ENCODE peak calls at places on chromosomes 4 and X, in six cellular contexts. One of them, this sample, is unnamed.

GRCh38 chr4:98473046-98473445 is 185.4 kb downstream of the TSPAN5 start:
- DNase-seq in GM12865: no peak
- DNase-seq in NCI-H460: no peak
- DNase-seq in activated CD8-positive, alpha-beta T cell treated with anti-CD3 and anti-CD28 coated beads, Interleukin-2, amount 10 ng/mL, durations not matched to agents 7 days and 5 days: no peak
- DNase-seq in left kidney: no peak
- DNase-seq in CD4-positive, CD25-positive, alpha-beta regulatory T cell: no peak
- DNase-seq in this sample: no peak

GRCh38 chrX:8084023-8084422 is 87.0 kb downstream of the VCX2 start:
- DNase-seq in left kidney: peak
- DNase-seq in CD4-positive, CD25-positive, alpha-beta regulatory T cell: no peak
- DNase-seq in NCI-H460: no peak
- DNase-seq in GM12865: no peak
- DNase-seq in activated CD8-positive, alpha-beta T cell treated with anti-CD3 and anti-CD28 coated beads, Interleukin-2, amount 10 ng/mL, durations not matched to agents 7 days and 5 days: no peak
- DNase-seq in this sample: no peak

GRCh38 chrX:10157545-10157944 is 770 bp downstream of the CLCN4 start:
- DNase-seq in GM12865: no peak
- DNase-seq in CD4-positive, CD25-positive, alpha-beta regulatory T cell: no peak
- DNase-seq in left kidney: no peak
- DNase-seq in activated CD8-positive, alpha-beta T cell treated with anti-CD3 and anti-CD28 coated beads, Interleukin-2, amount 10 ng/mL, durations not matched to agents 7 days and 5 days: no peak
- DNase-seq in NCI-H460: peak
- DNase-seq in this sample: no peak

GRCh38 chr4:3879681-3880594 is 113.8 kb downstream of the ADRA2C start:
- DNase-seq in NCI-H460: no peak
- DNase-seq in GM12865: no peak
- DNase-seq in left kidney: no peak
- DNase-seq in CD4-positive, CD25-positive, alpha-beta regulatory T cell: peak
- DNase-seq in activated CD8-positive, alpha-beta T cell treated with anti-CD3 and anti-CD28 coated beads, Interleukin-2, amount 10 ng/mL, durations not matched to agents 7 days and 5 days: peak
- DNase-seq in this sample: no peak

GRCh38 chr4:181998588-181998987 is 244.6 kb upstream of the TENM3 start:
- DNase-seq in left kidney: no peak
- DNase-seq in activated CD8-positive, alpha-beta T cell treated with anti-CD3 and anti-CD28 coated beads, Interleukin-2, amount 10 ng/mL, durations not matched to agents 7 days and 5 days: no peak
- DNase-seq in CD4-positive, CD25-positive, alpha-beta regulatory T cell: no peak
- DNase-seq in NCI-H460: no peak
- DNase-seq in GM12865: no peak
- DNase-seq in this sample: no peak

GRCh38 chrX:81336455-81337144 is 134.7 kb downstream of the SH3BGRL start:
- DNase-seq in activated CD8-positive, alpha-beta T cell treated with anti-CD3 and anti-CD28 coated beads, Interleukin-2, amount 10 ng/mL, durations not matched to agents 7 days and 5 days: no peak
- DNase-seq in NCI-H460: no peak
- DNase-seq in GM12865: no peak
- DNase-seq in CD4-positive, CD25-positive, alpha-beta regulatory T cell: no peak
- DNase-seq in left kidney: no peak
- DNase-seq in this sample: no peak

GRCh38 chr4:158459085-158459820 is 62.4 kb upstream of the RXFP1 start:
- DNase-seq in CD4-positive, CD25-positive, alpha-beta regulatory T cell: no peak
- DNase-seq in activated CD8-positive, alpha-beta T cell treated with anti-CD3 and anti-CD28 coated beads, Interleukin-2, amount 10 ng/mL, durations not matched to agents 7 days and 5 days: no peak
- DNase-seq in NCI-H460: peak
- DNase-seq in left kidney: no peak
- DNase-seq in GM12865: no peak
- DNase-seq in this sample: no peak

GRCh38 chrX:3638280-3638873 is 75.1 kb downstream of the PRKX start:
- DNase-seq in NCI-H460: peak
- DNase-seq in CD4-positive, CD25-positive, alpha-beta regulatory T cell: peak
- DNase-seq in activated CD8-positive, alpha-beta T cell treated with anti-CD3 and anti-CD28 coated beads, Interleukin-2, amount 10 ng/mL, durations not matched to agents 7 days and 5 days: peak
- DNase-seq in GM12865: peak
- DNase-seq in left kidney: peak
- DNase-seq in this sample: peak

GRCh38 chr4:184080674-184081073 is 137.0 kb downstream of the ENPP6 start:
- DNase-seq in NCI-H460: no peak
- DNase-seq in CD4-positive, CD25-positive, alpha-beta regulatory T cell: no peak
- DNase-seq in activated CD8-positive, alpha-beta T cell treated with anti-CD3 and anti-CD28 coated beads, Interleukin-2, amount 10 ng/mL, durations not matched to agents 7 days and 5 days: no peak
- DNase-seq in left kidney: no peak
- DNase-seq in GM12865: no peak
- DNase-seq in this sample: no peak

This sample was measured in naive thymus-derived CD4-positive, alpha-beta T cell.